ENCODE peak calls at places on chromosome X, in four cellular contexts. One of them, this sample, is unnamed.

GRCh38 chrX:30313322-30313721 is 4.1 kb upstream of the NR0B1 start:
- DNase-seq in astrocyte: no peak
- DNase-seq in BJ: no peak
- DNase-seq in fibroblast of the aortic adventitia: no peak
- DNase-seq in this sample: no peak

GRCh38 chrX:80876877-80877276 is 67.2 kb upstream of the BRWD3 start:
- DNase-seq in astrocyte: peak
- DNase-seq in BJ: no peak
- DNase-seq in fibroblast of the aortic adventitia: peak
- DNase-seq in this sample: no peak

GRCh38 chrX:120358687-120359086 is 3.2 kb upstream of the ATP1B4 start:
- DNase-seq in astrocyte: peak
- DNase-seq in BJ: no peak
- DNase-seq in fibroblast of the aortic adventitia: peak
- DNase-seq in this sample: no peak

GRCh38 chrX:153343674-153344073 is 9.7 kb downstream of the ZNF275 start:
- DNase-seq in astrocyte: no peak
- DNase-seq in BJ: no peak
- DNase-seq in fibroblast of the aortic adventitia: no peak
- DNase-seq in this sample: no peak

GRCh38 chrX:119468930-119469635 is 839 bp downstream of the SLC25A5 start:
- DNase-seq in astrocyte: peak
- DNase-seq in BJ: no peak
- DNase-seq in fibroblast of the aortic adventitia: peak
- DNase-seq in this sample: no peak

GRCh38 chrX:134484039-134484438 is 24.1 kb downstream of the HPRT1 start:
- DNase-seq in astrocyte: peak
- DNase-seq in BJ: peak
- DNase-seq in fibroblast of the aortic adventitia: peak
- DNase-seq in this sample: no peak

GRCh38 chrX:40104649-40105015 is 6.9 kb upstream of the BCOR start:
- DNase-seq in astrocyte: no peak
- DNase-seq in BJ: no peak
- DNase-seq in fibroblast of the aortic adventitia: peak
- DNase-seq in this sample: no peak

GRCh38 chrX:96006281-96006680 is 678.4 kb upstream of the DIAPH2 start:
- DNase-seq in astrocyte: no peak
- DNase-seq in BJ: no peak
- DNase-seq in fibroblast of the aortic adventitia: no peak
- DNase-seq in this sample: no peak

GRCh38 chrX:32048285-32048684 is 976.4 kb upstream of the FTHL17 start:
- DNase-seq in astrocyte: no peak
- DNase-seq in BJ: no peak
- DNase-seq in fibroblast of the aortic adventitia: no peak
- DNase-seq in this sample: no peak

GRCh38 chrX:2485460-2485753 is 15.4 kb downstream of the DHRSX start:
- DNase-seq in astrocyte: no peak
- DNase-seq in BJ: no peak
- DNase-seq in fibroblast of the aortic adventitia: peak
- DNase-seq in this sample: no peak

GRCh38 chrX:15903186-15903681 is 48.6 kb upstream of the AP1S2 start:
- DNase-seq in astrocyte: no peak
- DNase-seq in BJ: no peak
- DNase-seq in fibroblast of the aortic adventitia: no peak
- DNase-seq in this sample: no peak

GRCh38 chrX:39168609-39169008 is 367.4 kb downstream of the MID1IP1 start:
- DNase-seq in astrocyte: no peak
- DNase-seq in BJ: no peak
- DNase-seq in fibroblast of the aortic adventitia: no peak
- DNase-seq in this sample: no peak

GRCh38 chrX:150308532-150309157 is 54.5 kb upstream of the MAMLD1 start:
- DNase-seq in astrocyte: no peak
- DNase-seq in BJ: no peak
- DNase-seq in fibroblast of the aortic adventitia: no peak
- DNase-seq in this sample: no peak

DNA sequence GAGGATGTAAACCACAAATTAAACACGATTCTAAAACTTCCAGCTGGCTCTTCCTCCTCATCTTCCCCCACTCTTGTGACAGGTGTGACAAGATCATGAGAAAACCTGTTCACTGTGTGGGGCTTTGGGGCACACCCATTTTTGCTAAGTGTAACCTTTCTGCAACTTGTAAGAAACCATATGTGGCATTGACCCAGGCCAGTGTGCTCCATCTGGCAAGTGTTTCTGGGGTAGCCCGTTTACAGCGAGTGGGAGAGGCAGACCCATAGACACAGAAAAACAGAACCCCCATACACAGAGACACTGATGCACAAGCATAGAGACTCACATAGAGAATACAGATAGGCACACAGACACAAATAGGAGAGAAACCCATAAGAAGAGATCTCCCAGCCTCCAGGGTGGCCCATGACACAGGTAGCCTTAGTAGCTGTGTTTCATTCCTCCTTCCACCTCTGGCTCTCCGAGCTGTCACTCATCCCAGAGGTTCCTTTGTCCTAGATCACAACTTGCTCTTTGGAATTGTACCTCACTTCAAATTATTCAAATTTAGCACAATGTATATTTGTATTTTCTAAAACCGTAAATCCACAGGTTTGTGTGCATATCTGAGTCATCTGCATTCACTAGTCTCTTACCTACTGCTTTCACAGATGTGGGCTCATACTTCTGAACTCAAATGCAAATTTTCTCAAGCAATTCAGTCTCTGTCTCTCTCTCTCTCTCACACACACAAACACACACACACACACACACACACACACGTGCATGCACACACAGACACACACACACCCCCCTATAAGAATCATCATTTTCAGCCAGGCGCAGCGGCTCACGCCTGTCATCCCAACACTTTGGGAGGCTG is 114.4 kb downstream of the SH3KBP1 start:
- DNase-seq in astrocyte: no peak
- DNase-seq in BJ: no peak
- DNase-seq in fibroblast of the aortic adventitia: no peak
- DNase-seq in this sample: no peak
- H3K4me3 ChIP-seq in astrocyte: no peak
- H3K4me3 ChIP-seq in BJ: no peak
- H3K4me3 ChIP-seq in fibroblast of the aortic adventitia: no peak
- H3K4me3 ChIP-seq in this sample: no peak

GRCh38 chrX:114580336-114580735 is 3.5 kb upstream of the HTR2C start:
- DNase-seq in astrocyte: no peak
- DNase-seq in BJ: no peak
- DNase-seq in fibroblast of the aortic adventitia: no peak
- DNase-seq in this sample: no peak
- TF ChIP-seq CTCF in astrocyte: no peak
- TF ChIP-seq CTCF in BJ: no peak
- TF ChIP-seq CTCF in fibroblast of the aortic adventitia: no peak
- TF ChIP-seq CTCF in this sample: peak

DNA sequence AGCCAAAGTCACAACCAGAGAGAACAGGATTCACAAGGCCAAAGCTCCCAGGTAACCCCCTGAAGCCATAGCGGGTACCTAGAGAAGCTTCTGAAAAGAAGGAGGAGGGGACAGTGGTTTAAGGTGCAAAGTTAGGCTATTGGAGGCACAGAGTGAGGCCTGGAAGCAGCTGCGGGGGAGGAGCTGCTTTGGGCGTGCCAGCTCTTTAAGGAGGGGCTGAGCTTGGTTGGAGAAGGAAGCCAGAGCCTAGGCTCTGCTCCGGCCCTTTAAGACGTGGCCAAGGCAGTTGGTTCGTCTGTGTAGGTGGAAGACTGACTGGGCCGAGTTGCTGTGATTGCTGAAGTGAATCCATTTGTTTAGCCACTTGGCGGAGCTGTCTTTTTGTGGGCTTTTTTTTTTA is 1.5 kb downstream of the KLF8 start:
- DNase-seq in astrocyte: peak
- DNase-seq in BJ: peak
- DNase-seq in fibroblast of the aortic adventitia: no peak
- DNase-seq in this sample: peak
- H3K4me3 ChIP-seq in astrocyte: no peak
- H3K4me3 ChIP-seq in BJ: no peak
- H3K4me3 ChIP-seq in fibroblast of the aortic adventitia: no peak
- H3K4me3 ChIP-seq in this sample: peak

GRCh38 chrX:47619486-47620302 is at the start of gene SYN1:
- DNase-seq in astrocyte: peak
- DNase-seq in BJ: no peak
- DNase-seq in fibroblast of the aortic adventitia: peak
- DNase-seq in this sample: no peak
- TF ChIP-seq CTCF in astrocyte: no peak
- TF ChIP-seq CTCF in BJ: no peak
- TF ChIP-seq CTCF in fibroblast of the aortic adventitia: no peak
- TF ChIP-seq CTCF in this sample: no peak

DNA sequence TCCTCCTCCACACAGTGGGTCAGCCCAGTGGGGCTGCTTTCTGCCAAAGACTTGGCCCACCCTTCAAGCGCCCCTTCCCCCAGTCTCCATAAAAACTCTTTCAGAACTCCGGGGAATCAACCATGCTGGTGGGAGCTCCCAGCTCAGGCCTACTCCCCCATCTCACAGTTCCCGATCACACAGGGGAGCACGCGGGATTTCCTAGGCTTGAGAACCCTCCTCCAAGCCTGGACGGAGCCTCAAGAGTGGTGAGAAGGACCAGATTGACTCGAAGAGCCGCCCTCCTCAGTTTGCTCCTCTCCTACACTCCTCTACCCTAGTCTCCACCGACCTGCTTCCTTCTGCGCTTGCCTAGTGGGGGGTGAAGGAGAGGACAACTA is 77.4 kb downstream of the RLIM start:
- DNase-seq in astrocyte: peak
- DNase-seq in BJ: no peak
- DNase-seq in fibroblast of the aortic adventitia: peak
- DNase-seq in this sample: no peak
- H3K4me3 ChIP-seq in astrocyte: peak
- H3K4me3 ChIP-seq in BJ: peak
- H3K4me3 ChIP-seq in fibroblast of the aortic adventitia: peak
- H3K4me3 ChIP-seq in this sample: peak

DNA sequence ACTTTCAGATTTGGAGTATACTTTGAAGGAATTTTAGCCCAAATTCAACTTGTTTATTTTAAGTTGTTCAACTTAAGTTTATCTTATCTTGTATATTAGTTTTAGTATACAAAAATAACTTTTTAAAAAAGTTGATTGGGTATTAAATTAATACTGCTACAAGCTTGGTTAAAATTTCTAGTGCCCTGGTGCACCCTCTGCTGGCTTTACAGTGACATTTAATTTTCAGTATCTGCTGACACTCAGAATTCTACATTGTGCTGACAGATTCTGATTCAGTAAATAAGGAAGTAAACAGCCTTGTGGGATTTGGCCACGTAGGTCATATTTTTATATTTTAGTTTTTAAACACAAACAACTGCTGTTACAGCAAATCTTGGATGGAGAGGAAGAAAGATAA is 2.9 kb downstream of the EDA start:
- DNase-seq in astrocyte: no peak
- DNase-seq in BJ: no peak
- DNase-seq in fibroblast of the aortic adventitia: peak
- DNase-seq in this sample: no peak
- TF ChIP-seq CTCF in astrocyte: peak
- TF ChIP-seq CTCF in BJ: peak
- TF ChIP-seq CTCF in fibroblast of the aortic adventitia: peak
- TF ChIP-seq CTCF in this sample: peak

GRCh38 chrX:10160221-10160620 is 3.4 kb downstream of the CLCN4 start:
- DNase-seq in astrocyte: no peak
- DNase-seq in BJ: no peak
- DNase-seq in fibroblast of the aortic adventitia: no peak
- DNase-seq in this sample: no peak

GRCh38 chrX:10157032-10157341 is 212 bp downstream of the CLCN4 start:
- DNase-seq in astrocyte: no peak
- DNase-seq in BJ: no peak
- DNase-seq in fibroblast of the aortic adventitia: no peak
- DNase-seq in this sample: no peak

GRCh38 chrX:10157545-10157944 is 770 bp downstream of the CLCN4 start:
- DNase-seq in astrocyte: peak
- DNase-seq in BJ: no peak
- DNase-seq in fibroblast of the aortic adventitia: peak
- DNase-seq in this sample: no peak

GRCh38 chrX:10159069-10159468 is 2.3 kb downstream of the CLCN4 start:
- DNase-seq in astrocyte: no peak
- DNase-seq in BJ: no peak
- DNase-seq in fibroblast of the aortic adventitia: no peak
- DNase-seq in this sample: no peak

DNA sequence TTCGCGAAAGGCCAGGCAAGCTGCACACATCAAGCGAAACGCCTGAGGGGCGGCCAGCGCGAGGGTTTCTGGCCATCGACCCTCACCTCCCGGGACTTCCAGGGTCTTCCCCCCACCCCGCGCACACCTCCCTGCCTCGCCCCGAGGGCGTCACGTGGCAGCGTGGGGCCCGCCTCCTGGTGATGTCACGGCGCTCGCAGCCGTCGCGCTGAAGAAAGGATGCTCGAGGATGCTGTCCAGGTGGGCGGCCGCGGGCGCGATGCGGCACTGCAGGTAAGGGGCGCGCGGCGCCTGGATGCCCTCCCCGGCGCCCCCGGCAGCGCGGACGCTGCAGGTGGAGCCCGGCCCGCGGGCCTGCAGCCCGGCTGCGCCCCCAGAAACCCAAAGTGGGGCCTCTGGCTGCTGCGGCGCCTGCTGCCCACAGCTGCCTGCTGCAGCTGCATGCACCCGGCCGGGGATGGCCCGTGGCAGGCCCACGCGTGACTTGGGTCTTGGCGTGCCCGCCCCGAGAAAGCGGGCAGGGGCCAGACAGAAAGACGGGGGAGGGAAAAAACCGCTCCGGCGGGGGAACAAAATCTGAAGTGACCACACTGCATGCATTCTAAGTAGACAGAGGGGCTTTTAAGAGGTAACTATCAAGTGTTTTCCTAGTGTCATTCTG is 1.6 kb downstream of the CLCN4 start:
- DNase-seq in astrocyte: no peak
- DNase-seq in BJ: no peak
- DNase-seq in fibroblast of the aortic adventitia: no peak
- DNase-seq in this sample: no peak
- H3K4me3 ChIP-seq in astrocyte: peak
- H3K4me3 ChIP-seq in BJ: peak
- H3K4me3 ChIP-seq in fibroblast of the aortic adventitia: peak
- H3K4me3 ChIP-seq in this sample: peak

DNA sequence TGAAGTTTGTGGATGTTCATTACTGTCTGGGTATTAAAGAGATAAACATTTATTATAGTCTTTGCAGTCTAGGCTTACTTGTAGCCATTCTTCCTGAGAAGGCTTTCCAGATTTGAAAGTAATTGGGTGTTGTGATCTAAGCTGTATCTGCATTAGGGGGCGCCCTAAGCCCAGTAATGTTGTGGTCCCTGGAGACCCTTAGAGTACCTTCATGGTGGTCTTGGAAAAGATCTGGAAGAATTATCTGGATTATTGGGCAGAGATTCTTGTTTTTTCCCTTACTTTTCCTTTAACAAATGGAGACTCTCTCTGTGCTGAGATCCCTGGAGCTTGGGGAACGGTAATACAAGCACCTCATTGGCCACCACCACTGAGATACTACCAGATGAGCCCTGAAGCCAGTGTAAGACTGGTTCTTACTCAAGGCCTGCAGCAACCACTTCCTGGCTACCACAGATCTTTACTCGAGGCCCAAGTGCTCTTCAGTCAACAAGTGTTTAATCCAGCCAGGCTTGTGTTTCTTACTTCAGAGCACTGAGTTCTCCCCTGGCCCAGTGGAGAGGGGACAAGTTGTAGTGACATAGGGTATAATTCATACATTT is 63.1 kb downstream of the RTL3 start:
- DNase-seq in astrocyte: no peak
- DNase-seq in BJ: no peak
- DNase-seq in fibroblast of the aortic adventitia: peak
- DNase-seq in this sample: no peak
- TF ChIP-seq CTCF in astrocyte: peak
- TF ChIP-seq CTCF in BJ: peak
- TF ChIP-seq CTCF in fibroblast of the aortic adventitia: peak
- TF ChIP-seq CTCF in this sample: peak